ENCODE peak calls at places on chromosomes 16 and 17, in five cellular contexts. G is GM12865, H is GM13977, M is psoas muscle, P is Calu3. F is an unnamed sample.

GRCh38 chr17:49454050-49454449 is 39.4 kb upstream of the PHB1 start:
- DNase-seq in G (no peak), H (no peak), M (no peak), P (peak), F (no peak)

GRCh38 chr16:72111653-72112451 is 18.2 kb downstream of the DHX38 start:
- DNase-seq in G (no peak), H (no peak), M (no peak), P (no peak), F (no peak)

GRCh38 chr16:89442990-89443726 is 47.2 kb downstream of the ANKRD11 start:
- DNase-seq in G (no peak), H (no peak), M (peak), P (peak), F (no peak)

GRCh38 chr17:45129426-45129939 is 2.8 kb downstream of the PLCD3 start:
- DNase-seq in G (no peak), H (no peak), M (peak), P (no peak), F (no peak)

GRCh38 chr17:60333628-60334031 is 58.3 kb downstream of the USP32 start:
- DNase-seq in G (no peak), H (no peak), M (no peak), P (no peak), F (no peak)

GRCh38 chr17:31442860-31443259 is 51.4 kb downstream of the RAB11FIP4 start:
- DNase-seq in G (no peak), H (no peak), M (no peak), P (no peak), F (no peak)

GRCh38 chr17:496761-497586 is 144.4 kb upstream of the RPH3AL start:
- DNase-seq in G (peak), H (no peak), M (no peak), P (no peak), F (peak)

GRCh38 chr17:8326591-8327583 is 12.8 kb upstream of the ODF4 start:
- DNase-seq in G (no peak), H (peak), M (peak), P (no peak), F (peak)

GRCh38 chr16:17397499-17397891 is 73.3 kb downstream of the XYLT1 start:
- DNase-seq in G (no peak), H (no peak), M (no peak), P (peak), F (no peak)

GRCh38 chr17:63826468-63827001 is 696 bp upstream of the PSMC5 start:
- DNase-seq in G (no peak), H (no peak), M (no peak), P (no peak), F (no peak)

GRCh38 chr16:74603848-74604247 is 3.1 kb downstream of the GLG1 start:
- DNase-seq in G (no peak), H (no peak), M (no peak), P (no peak), F (no peak)

DNA sequence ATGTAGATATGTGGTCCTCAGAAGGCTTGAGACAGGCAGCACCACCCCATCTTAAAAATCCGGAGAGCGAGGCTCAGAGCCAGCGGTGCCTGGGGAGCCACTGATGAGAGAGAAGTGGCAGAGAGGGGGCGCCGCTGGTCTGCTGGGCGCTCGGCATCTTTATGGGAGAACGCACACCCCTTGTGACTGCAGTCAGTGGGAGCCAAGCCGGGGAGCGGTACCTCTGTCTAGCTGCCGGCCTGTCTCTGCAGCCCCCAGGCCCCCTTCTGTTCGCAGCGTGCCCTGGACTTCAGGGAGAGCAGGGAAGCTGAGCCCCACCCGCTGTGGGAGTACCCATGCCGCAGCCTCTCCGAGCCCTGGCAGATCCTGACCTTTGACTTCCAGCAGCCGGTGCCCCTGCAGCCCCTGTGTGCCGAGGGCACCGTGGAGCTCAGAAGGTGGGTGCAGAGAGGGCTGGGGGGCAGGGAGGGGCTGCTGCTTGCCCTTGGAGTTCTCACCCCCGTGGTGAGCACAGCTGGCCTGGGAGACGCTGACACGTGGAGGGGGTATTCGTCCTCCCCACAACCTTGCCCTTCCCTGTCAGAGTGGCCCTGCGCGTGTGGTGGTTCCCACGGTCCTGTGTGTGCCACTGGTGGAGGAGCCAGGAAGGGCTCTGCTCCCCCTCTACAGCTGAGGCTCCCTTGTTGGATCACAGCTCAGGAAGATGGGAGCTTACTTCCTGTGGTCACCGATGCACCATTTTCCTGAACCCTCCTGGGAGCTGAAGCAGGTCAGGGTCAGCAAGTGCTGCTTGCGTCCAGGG is 44.8 kb downstream of the PRMT7 start:
- DNase-seq in G (peak), H (no peak), M (no peak), P (no peak), F (no peak)
- TF ChIP-seq CTCF in G (no peak), H (peak), M (no peak), P (no peak), F (no peak)

GRCh38 chr17:2986925-2987324 is 76.5 kb downstream of the OR1D5 start:
- DNase-seq in G (no peak), H (no peak), M (no peak), P (no peak), F (no peak)

GRCh38 chr17:2980904-2981246 is 82.5 kb downstream of the OR1D5 start:
- DNase-seq in G (no peak), H (no peak), M (no peak), P (no peak), F (no peak)

GRCh38 chr17:2980211-2980903 is 83.0 kb downstream of the OR1D5 start:
- DNase-seq in G (no peak), H (no peak), M (no peak), P (no peak), F (no peak)

GRCh38 chr17:2981325-2981724 is 82.1 kb downstream of the OR1D5 start:
- DNase-seq in G (no peak), H (no peak), M (no peak), P (no peak), F (no peak)

GRCh38 chr17:2982854-2983636 is 80.4 kb downstream of the OR1D5 start:
- DNase-seq in G (no peak), H (no peak), M (peak), P (no peak), F (no peak)
- TF ChIP-seq CTCF in G (no peak), H (no peak), M (peak), P (no peak), F (no peak)

DNA sequence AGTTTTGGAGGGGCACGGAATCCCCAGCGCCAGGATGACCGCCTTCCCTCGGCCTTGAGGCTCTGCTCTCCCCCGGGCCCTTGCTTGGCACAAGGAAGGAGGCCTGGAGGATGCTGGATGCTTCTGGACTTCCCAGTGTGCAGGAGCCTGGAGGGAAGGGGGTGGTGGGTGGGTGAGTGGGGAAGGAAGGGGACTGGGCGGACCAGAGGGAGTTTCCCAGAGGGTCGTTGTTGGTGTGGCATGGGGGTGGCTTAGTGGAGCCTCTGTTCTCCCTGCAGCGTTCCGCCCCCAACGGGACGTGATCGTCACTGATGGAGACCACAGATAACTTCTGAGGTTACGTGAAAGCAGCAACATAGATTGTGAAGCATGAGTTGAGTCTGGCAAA is 140.0 kb downstream of the IRF8 start:
- DNase-seq in G (no peak), H (no peak), M (no peak), P (no peak), F (no peak)
- TF ChIP-seq CTCF in G (no peak), H (no peak), M (no peak), P (no peak), F (no peak)

GRCh38 chr17:6070895-6071511 is 824 bp downstream of the WSCD1 start:
- DNase-seq in G (no peak), H (peak), M (no peak), P (no peak), F (peak)

GRCh38 chr17:6070280-6070894 is at the start of gene WSCD1:
- DNase-seq in G (no peak), H (peak), M (peak), P (peak), F (peak)

GRCh38 chr17:6072157-6072556 is 2.0 kb downstream of the WSCD1 start:
- DNase-seq in G (no peak), H (no peak), M (no peak), P (no peak), F (no peak)

GRCh38 chr17:6072611-6073010 is 2.4 kb downstream of the WSCD1 start:
- DNase-seq in G (no peak), H (no peak), M (no peak), P (no peak), F (no peak)

DNA sequence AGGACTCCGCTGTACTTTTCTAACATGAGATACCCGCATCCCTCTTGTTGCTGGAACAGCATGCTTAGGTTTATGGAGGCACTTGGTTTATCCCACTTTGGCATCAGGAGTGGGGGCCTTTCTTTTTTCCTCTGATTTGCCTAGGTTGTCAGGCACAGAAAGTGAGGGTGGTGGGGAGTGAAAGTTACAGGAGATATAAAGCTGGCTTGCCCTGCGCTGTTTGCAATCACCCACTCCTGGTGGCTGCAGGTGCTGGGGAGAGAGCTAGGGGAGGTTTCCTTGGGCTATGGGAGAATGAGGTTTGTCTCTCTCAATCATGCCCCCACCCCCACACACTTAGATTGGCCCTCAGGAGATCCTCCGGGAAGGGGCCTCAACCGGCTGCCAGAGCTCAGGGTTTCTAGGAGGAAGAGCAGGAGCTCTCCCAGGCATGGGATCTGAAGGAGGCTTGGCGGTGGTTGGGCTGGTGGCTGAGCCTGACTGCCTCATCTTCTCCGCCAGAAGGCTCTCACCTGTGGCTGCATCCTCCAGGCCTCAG is 1.4 kb downstream of the WSCD1 start:
- DNase-seq in G (no peak), H (no peak), M (no peak), P (no peak), F (no peak)
- TF ChIP-seq CTCF in G (no peak), H (no peak), M (no peak), P (no peak), F (no peak)

DNA sequence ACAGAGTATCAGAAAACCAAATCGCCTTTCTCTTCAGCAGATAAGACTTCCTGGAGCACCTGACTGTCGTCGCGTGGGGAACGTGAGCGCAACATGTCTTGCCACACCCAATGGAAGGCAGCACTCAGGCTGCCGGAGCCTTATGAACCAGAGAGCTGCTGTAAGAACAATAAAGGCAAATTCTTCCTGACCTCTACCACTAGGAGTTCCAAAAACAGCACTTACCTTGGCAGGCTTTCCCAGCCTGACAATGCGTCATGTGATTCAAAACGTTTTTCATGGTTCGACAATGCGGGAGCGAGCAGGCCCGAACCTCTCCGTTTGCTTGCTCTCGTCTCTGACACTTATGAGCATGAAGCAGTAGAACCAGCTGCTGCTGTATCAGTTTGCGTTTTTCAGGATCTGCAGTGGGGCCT is 75.8 kb upstream of the TRAP1 start:
- DNase-seq in G (no peak), H (no peak), M (peak), P (no peak), F (no peak)
- TF ChIP-seq CTCF in G (no peak), H (no peak), M (peak), P (no peak), F (no peak)

DNA sequence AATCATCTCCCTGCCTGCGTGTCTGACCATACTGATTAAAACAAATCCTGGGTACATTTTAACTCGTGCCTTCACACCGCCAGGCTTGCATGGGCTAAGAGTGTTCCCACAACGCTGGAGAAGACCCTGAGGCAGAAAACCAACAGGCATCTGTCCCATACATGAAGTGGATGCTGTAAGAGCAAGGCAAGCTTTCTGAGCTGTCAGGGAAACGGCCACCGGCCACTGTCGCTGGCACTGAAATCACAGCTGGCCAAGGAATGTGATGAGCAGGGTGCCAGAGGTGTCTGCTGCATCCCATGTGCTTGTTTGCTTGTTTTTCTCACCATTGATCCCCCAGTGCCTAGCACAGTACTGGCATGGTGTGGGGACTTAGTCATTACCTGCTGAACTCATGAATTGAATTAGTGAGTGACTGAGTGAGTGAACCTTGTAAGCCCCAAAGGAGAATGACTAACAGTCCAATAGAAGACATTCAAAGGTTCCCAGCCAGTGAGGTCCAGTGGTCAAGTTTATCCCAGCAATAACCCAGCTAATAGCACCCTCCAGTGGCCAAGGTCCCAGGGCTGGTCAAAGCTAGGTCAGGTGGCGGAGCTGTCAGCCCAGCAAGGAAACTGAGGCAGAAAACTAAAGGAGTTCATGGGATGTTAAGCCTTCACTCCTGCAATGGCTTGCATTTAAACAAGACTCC is 92.7 kb upstream of the CDH5 start:
- DNase-seq in G (no peak), H (no peak), M (no peak), P (peak), F (no peak)
- TF ChIP-seq CTCF in G (no peak), H (peak), M (no peak), P (peak), F (no peak)

F was measured in GM20000.